ENCODE peak calls at places on chromosomes 3 and 15, in seven cellular contexts. F is A549, Q is Panc1, V is uterus, B is left ventricle myocardium inferior, I is neural progenitor cell, N is cardiac muscle cell. A is an unnamed sample. For H3K4me1, the result is how much of the 10 kb centered on the place peaks cover.

GRCh38 chr15:90869601-90870353 is 1.4 kb downstream of the FURIN start:
- DNase-seq in F (peak), Q (no peak), V (peak), B (peak), I (peak), N (peak), A (no peak)

GRCh38 chr3:111895079-111895478 is 36.0 kb downstream of the PHLDB2 start:
- DNase-seq in F (peak), Q (peak), V (no peak), B (no peak), I (peak), N (peak), A (no peak)

GRCh38 chr3:124787490-124788195 is 57.4 kb downstream of the UMPS start:
- DNase-seq in F (no peak), Q (no peak), V (no peak), B (no peak), I (no peak), N (peak), A (no peak)

GRCh38 chr15:58167095-58167591 is 29.0 kb downstream of the AQP9 start:
- DNase-seq in F (no peak), Q (no peak), V (no peak), B (no peak), I (peak), N (no peak), A (no peak)

GRCh38 chr15:89115547-89115946 is 27.3 kb downstream of the ABHD2 start:
- DNase-seq in F (peak), Q (no peak), V (no peak), B (no peak), I (no peak), N (no peak), A (no peak)

GRCh38 chr15:65058394-65059368 is 9.1 kb downstream of the RASL12 start:
- DNase-seq in F (no peak), Q (no peak), V (no peak), B (no peak), I (no peak), N (no peak), A (no peak)

GRCh38 chr3:141262306-141262705 is 30.7 kb downstream of the PXYLP1 start:
- DNase-seq in F (no peak), Q (no peak), V (no peak), B (no peak), I (no peak), N (no peak), A (no peak)

GRCh38 chr3:160480931-160481330 is 31.3 kb upstream of the TRIM59 start:
- DNase-seq in F (no peak), Q (no peak), V (no peak), B (no peak), I (no peak), N (no peak), A (no peak)

GRCh38 chr3:51963951-51964451 is 3.3 kb downstream of the PCBP4 start:
- DNase-seq in F (no peak), Q (no peak), V (no peak), B (no peak), I (peak), N (no peak), A (no peak)

GRCh38 chr3:99505200-99505599 is 133.2 kb upstream of the COL8A1 start:
- DNase-seq in F (no peak), Q (no peak), V (no peak), B (no peak), I (no peak), N (no peak), A (no peak)

GRCh38 chr3:110344897-110345767 is 726.5 kb upstream of the NECTIN3 start:
- DNase-seq in F (peak), Q (no peak), V (no peak), B (no peak), I (no peak), N (peak), A (no peak)

GRCh38 chr3:42655980-42656679 is 2.6 kb downstream of the ZBTB47 start:
- DNase-seq in F (no peak), Q (no peak), V (peak), B (no peak), I (no peak), N (peak), A (no peak)

GRCh38 chr3:111547645-111548044 is 5.6 kb downstream of the CD96 start:
- DNase-seq in F (no peak), Q (no peak), V (no peak), B (no peak), I (no peak), N (no peak), A (peak)

GRCh38 chr15:32030795-32031194 is 480 bp downstream of the CHRNA7 start:
- DNase-seq in F (peak), Q (no peak), V (no peak), B (no peak), I (peak), N (peak), A (no peak)

GRCh38 chr3:197792019-197792647 is 1.1 kb downstream of the LRCH3 start:
- DNase-seq in F (no peak), Q (no peak), V (no peak), B (no peak), I (no peak), N (no peak), A (no peak)

GRCh38 chr3:191783039-191783438 is 322.1 kb downstream of the PYDC2 start:
- DNase-seq in F (no peak), Q (no peak), V (no peak), B (no peak), I (no peak), N (no peak), A (no peak)

GRCh38 chr15:35533130-35534110 is 12.5 kb downstream of the DPH6 start:
- DNase-seq in F (no peak), Q (no peak), V (no peak), B (no peak), I (no peak), N (no peak), A (no peak)

GRCh38 chr3:45595364-45596154 is 1.0 kb downstream of the LIMD1 start:
- DNase-seq in F (peak), Q (no peak), V (no peak), B (peak), I (no peak), N (no peak), A (no peak)

GRCh38 chr15:57556040-57556439 is 35.7 kb upstream of the MYZAP start:
- DNase-seq in F (no peak), Q (no peak), V (no peak), B (no peak), I (no peak), N (no peak), A (no peak)

GRCh38 chr3:125055165-125055912 is 458 bp downstream of the HEG1 start:
- DNase-seq in F (no peak), Q (no peak), V (peak), B (peak), I (no peak), N (peak), A (peak)

GRCh38 chr3:191944835-191945234 is 483.9 kb downstream of the PYDC2 start:
- DNase-seq in F (no peak), Q (no peak), V (no peak), B (no peak), I (no peak), N (no peak), A (no peak)

GRCh38 chr15:49015896-49016295 is 30.4 kb downstream of the SECISBP2L start:
- DNase-seq in F (no peak), Q (no peak), V (no peak), B (no peak), I (no peak), N (no peak), A (no peak)

GRCh38 chr3:172244011-172244410 is 204.2 kb downstream of the GHSR start:
- DNase-seq in F (no peak), Q (peak), V (no peak), B (no peak), I (no peak), N (no peak), A (no peak)

GRCh38 chr3:150407818-150408231 is 273 bp upstream of the TSC22D2 start:
- DNase-seq in F (no peak), Q (no peak), V (peak), B (peak), I (no peak), N (peak), A (peak)

GRCh38 chr3:189613122-189613521 is 18.1 kb upstream of the TP63 start:
- DNase-seq in F (no peak), Q (no peak), V (no peak), B (no peak), I (no peak), N (no peak), A (no peak)

GRCh38 chr3:157129782-157130137 is 30.2 kb downstream of the CCNL1 start:
- DNase-seq in F (no peak), Q (no peak), V (peak), B (no peak), I (peak), N (peak), A (no peak)

GRCh38 chr3:52046186-52046913 is 10.0 kb downstream of the DUSP7 start:
- DNase-seq in F (peak), Q (no peak), V (peak), B (no peak), I (no peak), N (peak), A (no peak)

GRCh38 chr3:110821586-110821985 is 250.0 kb upstream of the NECTIN3 start:
- DNase-seq in F (no peak), Q (no peak), V (no peak), B (no peak), I (no peak), N (no peak), A (no peak)

GRCh38 chr3:152019516-152019915 is 146.1 kb downstream of the SUCNR1 start:
- DNase-seq in F (no peak), Q (no peak), V (no peak), B (no peak), I (no peak), N (no peak), A (no peak)

GRCh38 chr15:40104865-40105516 is 3.7 kb downstream of the BMF start:
- DNase-seq in F (peak), Q (no peak), V (peak), B (peak), I (peak), N (peak), A (peak)

GRCh38 chr15:40104296-40104864 is 4.3 kb downstream of the BMF start:
- DNase-seq in F (no peak), Q (no peak), V (no peak), B (no peak), I (no peak), N (no peak), A (no peak)

GRCh38 chr15:40105517-40106202 is 3.0 kb downstream of the BMF start:
- DNase-seq in F (no peak), Q (no peak), V (no peak), B (no peak), I (no peak), N (no peak), A (no peak)

GRCh38 chr15:40103124-40103858 is 5.4 kb downstream of the BMF start:
- DNase-seq in F (no peak), Q (no peak), V (peak), B (peak), I (peak), N (peak), A (no peak)

DNA sequence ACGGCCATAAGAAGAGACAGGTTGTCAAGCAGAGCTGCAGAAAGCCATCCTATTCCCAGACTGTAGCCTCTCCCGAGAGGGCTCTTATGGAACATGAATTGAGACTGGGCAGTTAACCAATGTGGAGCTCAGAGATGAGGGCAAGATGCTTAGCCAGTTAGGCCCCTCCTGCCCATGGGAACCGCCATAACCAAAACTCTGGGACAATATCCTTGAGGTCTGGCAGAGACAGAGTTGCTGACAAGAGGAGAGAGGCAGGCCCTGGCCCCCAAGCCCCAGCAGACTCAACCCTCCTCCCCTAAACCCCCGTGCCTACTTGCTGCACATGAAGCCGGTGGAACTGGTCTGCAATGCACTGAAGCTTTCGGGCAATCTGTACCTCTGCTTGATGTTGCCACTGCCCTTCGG is 4.8 kb downstream of the BMF start:
- DNase-seq in F (no peak), Q (no peak), V (no peak), B (no peak), I (no peak), N (no peak), A (no peak)
- H3K4me1 ChIP-seq in F (half or more), Q (half or more), V (under half), B (half or more), I (half or more), N (half or more), A (under half)

GRCh38 chr3:9202546-9202945 is 46.9 kb downstream of the SRGAP3 start:
- DNase-seq in F (no peak), Q (no peak), V (no peak), B (no peak), I (no peak), N (no peak), A (no peak)

GRCh38 chr3:9198805-9199386 is 50.5 kb downstream of the SRGAP3 start:
- DNase-seq in F (no peak), Q (no peak), V (no peak), B (no peak), I (peak), N (peak), A (no peak)

GRCh38 chr3:9201895-9202294 is 47.6 kb downstream of the SRGAP3 start:
- DNase-seq in F (no peak), Q (no peak), V (no peak), B (no peak), I (no peak), N (no peak), A (no peak)

GRCh38 chr3:9203317-9203716 is 46.1 kb downstream of the SRGAP3 start:
- DNase-seq in F (no peak), Q (no peak), V (no peak), B (no peak), I (no peak), N (no peak), A (no peak)

GRCh38 chr3:9201278-9201677 is 48.2 kb downstream of the SRGAP3 start:
- DNase-seq in F (no peak), Q (no peak), V (no peak), B (no peak), I (no peak), N (no peak), A (no peak)
- TF ChIP-seq CTCF in F (no peak), Q (no peak), V (no peak), B (no peak), I (no peak), N (no peak), A (no peak)

DNA sequence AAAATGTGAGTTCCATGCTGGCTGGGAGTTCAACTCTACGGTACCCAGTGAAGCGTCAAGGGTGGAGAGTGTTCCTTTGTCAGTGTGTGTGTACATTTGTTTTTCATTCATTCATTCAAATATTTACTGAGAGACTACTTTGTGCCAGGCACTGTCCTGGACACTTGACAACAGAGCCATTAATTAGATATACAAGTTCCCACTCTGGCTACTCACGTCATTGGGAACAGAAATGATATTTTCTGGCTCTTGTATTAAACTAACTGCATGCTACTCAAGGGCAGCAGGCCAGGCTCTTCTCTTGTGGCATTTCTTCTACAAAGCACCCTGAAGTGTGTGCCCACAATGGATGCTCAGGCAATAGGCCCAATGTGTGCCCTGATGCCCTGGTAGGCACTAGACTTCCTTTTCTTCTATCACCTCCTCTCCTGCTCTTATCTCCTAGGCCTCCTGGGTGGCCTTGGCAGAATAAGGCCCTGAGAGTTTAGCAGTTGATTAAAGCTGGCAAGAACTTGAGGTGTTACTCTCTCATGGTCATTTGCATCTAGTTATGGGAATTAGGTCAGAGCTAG is 14.2 kb upstream of the SMAD3 start:
- DNase-seq in F (no peak), Q (no peak), V (no peak), B (no peak), I (no peak), N (no peak), A (no peak)
- H3K4me1 ChIP-seq in F (half or more), Q (under half), V (under half), B (under half), I (under half), N (under half), A (under half)

GRCh38 chr15:44286814-44287555 is 1.5 kb upstream of the GOLM2 start:
- DNase-seq in F (no peak), Q (no peak), V (no peak), B (no peak), I (no peak), N (peak), A (no peak)

GRCh38 chr15:44289352-44289790 is 852 bp downstream of the GOLM2 start:
- DNase-seq in F (no peak), Q (no peak), V (no peak), B (no peak), I (no peak), N (no peak), A (no peak)
- TF ChIP-seq CTCF in F (no peak), Q (no peak), V (no peak), B (no peak), I (no peak), N (no peak), A (no peak)